ENCODE peak calls at places on chromosome 18, in four cellular contexts. K is fibroblast of lung, D is HTR-8/SVneo, R is Peyer's patch. Q is an unnamed sample.
A peak's percentile ranks its signal among the peaks of the same experiment; 100 is the strongest.

GRCh38 chr18:46407471-46408166 is 249.4 kb downstream of the LOXHD1 start:
- DNase-seq in D (no peak), R (no peak), K (peak; percentile 63), Q (no peak)

GRCh38 chr18:63697261-63697660 is 5.5 kb upstream of the SERPINB11 start:
- DNase-seq in R (no peak), K (peak; percentile 51), D (no peak), Q (no peak)

GRCh38 chr18:60147326-60147725 is 225.2 kb downstream of the MC4R start:
- DNase-seq in D (no peak), K (no peak), R (no peak), Q (no peak)

GRCh38 chr18:30889582-30890301 is 152.8 kb downstream of the DSC3 start:
- DNase-seq in K (peak; percentile 23), R (no peak), D (no peak), Q (no peak)

GRCh38 chr18:51235011-51235789 is 37.7 kb upstream of the MEX3C start:
- DNase-seq in K (peak; percentile 19), R (no peak), D (no peak), Q (no peak)

GRCh38 chr18:77098033-77098432 is 34.5 kb downstream of the MBP start:
- DNase-seq in K (peak; percentile 57), R (no peak), D (no peak), Q (no peak)

GRCh38 chr18:75530548-75531211 is 103.2 kb upstream of the SMIM21 start:
- DNase-seq in D (no peak), R (no peak), K (no peak), Q (no peak)

GRCh38 chr18:76953186-76953982 is 131.0 kb downstream of the ZNF236 start:
- DNase-seq in K (peak; percentile 36), R (no peak), D (no peak), Q (no peak)

GRCh38 chr18:80239830-80240229 is 7.5 kb downstream of the PARD6G start:
- DNase-seq in R (no peak), D (no peak), K (no peak), Q (no peak)

GRCh38 chr18:48785091-48785614 is 165.6 kb downstream of the SMAD7 start:
- DNase-seq in D (no peak), K (no peak), R (peak; percentile 81), Q (no peak)

GRCh38 chr18:57426187-57426586 is 9.0 kb upstream of the ONECUT2 start:
- DNase-seq in R (no peak), K (no peak), D (no peak), Q (no peak)

GRCh38 chr18:29074147-29074546 is 897.2 kb upstream of the CDH2 start:
- DNase-seq in R (no peak), D (no peak), K (no peak), Q (no peak)

GRCh38 chr18:22136395-22136794 is 33.0 kb upstream of the GATA6 start:
- DNase-seq in K (peak; percentile 25), D (no peak), R (no peak), Q (no peak)

GRCh38 chr18:8952796-8953760 is 149.4 kb upstream of the NDUFV2 start:
- DNase-seq in D (no peak), R (no peak), K (peak; percentile 77), Q (no peak)

GRCh38 chr18:11994708-11995444 is 13.6 kb downstream of the IMPA2 start:
- DNase-seq in K (peak; percentile 21), D (no peak), R (no peak), Q (no peak)

GRCh38 chr18:42107287-42108045 is 152.4 kb downstream of the PIK3C3 start:
- DNase-seq in D (no peak), K (no peak), R (no peak), Q (no peak)

GRCh38 chr18:31450409-31450808 is 2.9 kb downstream of the DSG3 start:
- DNase-seq in R (no peak), D (no peak), K (peak; percentile 42), Q (no peak)

GRCh38 chr18:8262221-8262620 is 347.0 kb upstream of the RAB12 start:
- DNase-seq in K (no peak), D (no peak), R (no peak), Q (no peak)

GRCh38 chr18:8747440-8747937 is 42.1 kb downstream of the MTCL1 start:
- DNase-seq in R (no peak), D (no peak), K (peak; percentile 96), Q (no peak)

GRCh38 chr18:78612801-78613200 is 366.8 kb upstream of the SALL3 start:
- DNase-seq in R (no peak), K (no peak), D (no peak), Q (no peak)

GRCh38 chr18:32439802-32440201 is 30.9 kb downstream of the GAREM1 start:
- DNase-seq in K (no peak), D (no peak), R (no peak), Q (no peak)

GRCh38 chr18:25457636-25458035 is 105.7 kb upstream of the ZNF521 start:
- DNase-seq in R (no peak), D (no peak), K (peak; percentile 7), Q (no peak)

GRCh38 chr18:61546598-61546997 is 213.4 kb downstream of the CDH20 start:
- DNase-seq in D (peak; percentile 38), R (no peak), K (peak; percentile 67), Q (no peak)

GRCh38 chr18:79200546-79201268 is 131.5 kb downstream of the ATP9B start:
- DNase-seq in D (no peak), R (peak; percentile 30), K (peak; percentile 17), Q (peak; percentile 79)

GRCh38 chr18:53796042-53796729 is 428.3 kb downstream of the MBD2 start:
- DNase-seq in R (no peak), D (no peak), K (peak; percentile 91), Q (no peak)

GRCh38 chr18:23422751-23423418 is 30.2 kb upstream of the RIOK3 start:
- DNase-seq in R (peak; percentile 18), D (peak; percentile 41), K (peak; percentile 54), Q (no peak)

GRCh38 chr18:25169701-25170100 is 182.3 kb downstream of the ZNF521 start:
- DNase-seq in K (peak; percentile 22), R (no peak), D (no peak), Q (no peak)

GRCh38 chr18:31401156-31402025 is 24.8 kb downstream of the DSG4 start:
- DNase-seq in D (no peak), R (no peak), K (peak; percentile 18), Q (no peak)

GRCh38 chr18:40048886-40049650 is 1906.0 kb upstream of the PIK3C3 start:
- DNase-seq in D (no peak), R (no peak), K (no peak), Q (no peak)